ENCODE peak calls at places on chromosomes 12 and 14, in five cellular contexts. F, S, M, X and D are unnamed samples.
A peak's percentile ranks its signal among the peaks of the same experiment; 100 is the strongest.

GRCh38 chr14:103526247-103526913 is 2.6 kb upstream of the TRMT61A start:
- DNase-seq in X (no peak), M (no peak), F (no peak), S (no peak), D (peak; percentile 61)

GRCh38 chr12:112121780-112122565 is 3.4 kb upstream of the TRAFD1 start:
- DNase-seq in F (peak; percentile 55), X (no peak), S (no peak), M (no peak), D (peak; percentile 83)

GRCh38 chr14:92986254-92987147 is 63.6 kb downstream of the CHGA start:
- DNase-seq in M (no peak), F (no peak), X (no peak), S (no peak), D (peak; percentile 89)

GRCh38 chr12:58341791-58342190 is 400.4 kb downstream of the ATP23 start:
- DNase-seq in X (no peak), S (no peak), M (no peak), F (no peak), D (no peak)

GRCh38 chr14:38197001-38197760 is 10.5 kb upstream of the SSTR1 start:
- DNase-seq in X (no peak), S (peak; percentile 30), F (no peak), M (no peak), D (no peak)

GRCh38 chr14:73463411-73463810 is 5.1 kb upstream of the NUMB start:
- DNase-seq in M (no peak), S (no peak), F (no peak), X (no peak), D (peak; percentile 32)

GRCh38 chr14:49579841-49580240 is 6.3 kb downstream of the RPS29 start:
- DNase-seq in F (no peak), S (no peak), X (no peak), M (no peak), D (no peak)

GRCh38 chr12:93802698-93803097 is 125.5 kb downstream of the CRADD start:
- DNase-seq in S (no peak), F (no peak), X (no peak), M (no peak), D (no peak)

GRCh38 chr12:31868980-31869379 is 90.2 kb upstream of the RESF1 start:
- DNase-seq in F (no peak), S (no peak), X (no peak), M (no peak), D (no peak)

GRCh38 chr14:81594012-81594411 is 60.4 kb upstream of the SEL1L start:
- DNase-seq in S (no peak), F (peak; percentile 30), X (no peak), M (peak; percentile 48), D (peak; percentile 65)

GRCh38 chr14:61587397-61587713 is 108.0 kb upstream of the HIF1A start:
- DNase-seq in F (no peak), S (no peak), M (no peak), X (no peak), D (no peak)

GRCh38 chr12:52333321-52333720 is 12.1 kb upstream of the KRT83 start:
- DNase-seq in F (no peak), M (no peak), S (no peak), X (no peak), D (no peak)

GRCh38 chr12:111640498-111640897 is 41.4 kb upstream of the ATXN2 start:
- DNase-seq in X (no peak), M (no peak), F (no peak), S (no peak), D (no peak)

GRCh38 chr14:78469947-78470346 is 299.8 kb downstream of the NRXN3 start:
- DNase-seq in M (no peak), F (no peak), X (no peak), S (no peak), D (no peak)

GRCh38 chr14:29521526-29522137 is 406.0 kb downstream of the PRKD1 start:
- DNase-seq in F (no peak), X (no peak), M (peak; percentile 38), S (no peak), D (no peak)

GRCh38 chr12:10285919-10286318 is 21.8 kb upstream of the KLRD1 start:
- DNase-seq in M (no peak), S (no peak), F (no peak), X (peak; percentile 24), D (no peak)

GRCh38 chr14:99072433-99072832 is 199.6 kb downstream of the BCL11B start:
- DNase-seq in M (no peak), F (no peak), X (no peak), S (no peak), D (no peak)

GRCh38 chr12:68638171-68638570 is 27.5 kb downstream of the RAP1B start:
- DNase-seq in X (no peak), S (no peak), M (no peak), F (no peak), D (no peak)

GRCh38 chr14:65356327-65356836 is 56.1 kb upstream of the FUT8 start:
- DNase-seq in S (no peak), F (no peak), X (no peak), M (no peak), D (no peak)

GRCh38 chr14:69715725-69716482 is 51.0 kb upstream of the SRSF5 start:
- DNase-seq in X (no peak), M (no peak), S (no peak), F (no peak), D (peak; percentile 91)

GRCh38 chr12:105385141-105385540 is 54.6 kb downstream of the C12orf75 start:
- DNase-seq in S (no peak), F (no peak), X (no peak), M (no peak), D (no peak)

GRCh38 chr14:58469309-58469708 is 41.8 kb downstream of the KIAA0586 start:
- DNase-seq in F (no peak), S (no peak), X (no peak), M (no peak), D (no peak)

GRCh38 chr12:38386238-38386985 is 69.8 kb downstream of the ALG10B start:
- DNase-seq in S (no peak), F (no peak), X (no peak), M (no peak), D (no peak)

GRCh38 chr14:83838221-83838620 is 1691.7 kb upstream of the FLRT2 start:
- DNase-seq in F (no peak), S (no peak), X (no peak), M (no peak), D (no peak)

GRCh38 chr14:100755649-100756048 is 29.0 kb downstream of the DLK1 start:
- DNase-seq in F (no peak), X (no peak), M (no peak), S (no peak), D (no peak)
- H3K27ac ChIP-seq in F (no peak overlapping the region), X (no peak overlapping the region), M (no peak overlapping the region), S (no peak overlapping the region), D (no peak overlapping the region)

DNA sequence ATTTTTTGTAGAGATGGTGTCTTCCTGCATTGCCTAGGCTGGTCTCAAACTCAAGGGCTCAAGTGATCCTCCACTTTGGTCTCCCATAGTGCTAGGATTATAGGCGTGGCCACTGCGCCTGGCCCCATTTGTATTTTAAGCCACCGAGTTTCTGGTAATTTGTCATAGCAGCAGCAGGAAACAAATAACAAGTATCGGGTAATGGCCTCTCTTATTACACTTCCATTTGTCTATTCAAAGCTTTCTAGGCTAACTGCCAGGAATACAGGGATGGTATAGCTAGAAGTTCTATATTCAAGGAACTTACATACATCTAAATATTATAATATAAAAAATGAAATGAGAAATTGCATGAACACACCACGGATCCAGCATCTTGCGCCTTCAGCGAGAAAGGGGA is 9.4 kb downstream of the BDKRB1 start:
- DNase-seq in M (no peak), X (no peak), S (no peak), F (no peak), D (no peak)
- H3K27ac ChIP-seq in M (no peak overlapping the region), X (no peak overlapping the region), S (no peak overlapping the region), F (no peak overlapping the region), D (no peak overlapping the region)

DNA sequence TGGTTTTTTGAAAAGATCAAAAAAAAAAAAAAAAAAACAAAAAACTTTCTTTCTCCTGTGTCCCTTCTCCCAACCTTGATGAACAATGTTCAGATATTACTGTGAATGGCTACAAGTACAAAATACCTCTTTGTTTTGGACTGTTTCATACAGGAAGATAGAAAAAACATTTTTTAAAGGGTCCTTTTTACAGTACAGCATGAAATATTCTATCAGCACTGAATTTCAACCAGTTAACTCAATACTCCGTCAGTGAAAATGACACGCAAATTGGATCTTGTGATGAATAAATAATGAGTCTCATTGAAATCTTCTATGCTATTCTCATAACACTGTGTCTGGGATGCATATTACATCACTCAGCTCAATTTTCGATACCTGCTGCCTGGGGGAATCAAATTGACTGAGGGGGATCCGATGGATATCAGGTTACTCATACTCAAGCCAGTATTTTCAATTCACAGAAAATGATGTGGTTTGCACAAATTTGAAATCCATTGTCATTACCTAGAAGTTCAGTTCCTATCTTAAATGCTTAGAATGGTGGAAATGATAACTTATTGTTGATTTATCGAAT is 179.6 kb downstream of the TMTC2 start:
- DNase-seq in X (no peak), F (no peak), M (no peak), S (no peak), D (no peak)
- H3K27ac ChIP-seq in X (no peak overlapping the region), F (no peak overlapping the region), M (no peak overlapping the region), S (no peak overlapping the region), D (no peak overlapping the region)

GRCh38 chr12:96234591-96235496 is 40.7 kb downstream of the ELK3 start:
- DNase-seq in M (no peak), F (no peak), X (no peak), S (no peak), D (peak; percentile 60)
- H3K27ac ChIP-seq in M (no peak overlapping the region), F (peak overlapping the region; percentile 32), X (no peak overlapping the region), S (peak overlapping the region; percentile 18), D (peak overlapping the region; percentile 17)

DNA sequence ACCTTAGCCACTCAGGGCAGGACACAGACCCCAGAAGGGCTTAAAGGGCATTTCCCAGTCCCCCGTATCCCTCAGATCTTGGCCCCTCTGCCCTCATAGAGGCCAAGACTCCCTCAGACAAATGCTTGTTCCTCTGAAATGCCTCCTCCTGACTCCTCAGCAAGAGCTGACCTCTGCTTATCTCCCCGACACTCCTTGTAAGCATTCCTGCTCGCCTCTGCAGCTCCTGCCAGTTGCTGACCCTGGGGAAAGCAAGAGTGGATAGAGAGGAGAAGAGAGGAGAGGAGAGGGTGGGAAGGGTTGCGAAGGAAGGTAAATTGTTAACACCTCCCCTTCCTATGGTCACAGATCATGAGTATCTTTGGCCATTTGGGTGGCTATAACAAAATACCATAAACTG is 7.1 kb downstream of the SERPINA5 start:
- DNase-seq in S (no peak), X (no peak), M (no peak), F (no peak), D (no peak)
- H3K27ac ChIP-seq in S (no peak overlapping the region), X (no peak overlapping the region), M (no peak overlapping the region), F (no peak overlapping the region), D (no peak overlapping the region)

GRCh38 chr14:50744242-50744641 is 76.1 kb upstream of the SAV1 start:
- DNase-seq in F (no peak), S (no peak), M (no peak), X (no peak), D (no peak)

GRCh38 chr14:50739186-50739585 is 71.1 kb upstream of the SAV1 start:
- DNase-seq in M (no peak), X (no peak), S (no peak), F (no peak), D (no peak)

GRCh38 chr14:50736932-50737419 is 68.9 kb upstream of the SAV1 start:
- DNase-seq in X (no peak), S (no peak), F (no peak), M (no peak), D (no peak)

GRCh38 chr14:50741571-50741970 is 73.5 kb upstream of the SAV1 start:
- DNase-seq in M (no peak), X (no peak), S (no peak), F (no peak), D (no peak)

GRCh38 chr14:50740858-50741257 is 72.8 kb upstream of the SAV1 start:
- DNase-seq in M (no peak), X (no peak), S (no peak), F (no peak), D (no peak)
- H3K27ac ChIP-seq in M (no peak overlapping the region), X (no peak overlapping the region), S (no peak overlapping the region), F (peak overlapping the region; percentile 63), D (peak overlapping the region; percentile 38)